ENCODE peak calls at places on chromosome 16, in four cellular contexts. S is GM12878, V is SK-N-SH, Z is HCT116. M is an unnamed sample.
A peak's percentile ranks its signal among the peaks of the same experiment; 100 is the strongest.

GRCh38 chr16:52799149-52799548 is 252.2 kb upstream of the TOX3 start:
- DNase-seq in S (no peak), Z (no peak), V (no peak), M (no peak)

GRCh38 chr16:49884033-49884707 is 28.3 kb upstream of the ZNF423 start:
- DNase-seq in Z (no peak), S (no peak), V (peak; percentile 50), M (peak; percentile 40)

GRCh38 chr16:66484453-66485213 is 57.5 kb downstream of the BEAN1 start:
- DNase-seq in S (no peak), V (no peak), Z (no peak), M (no peak)

GRCh38 chr16:50093607-50094570 is 28.1 kb downstream of the HEATR3 start:
- DNase-seq in S (no peak), Z (no peak), V (no peak), M (no peak)

GRCh38 chr16:16048904-16049582 is 99.6 kb downstream of the ABCC1 start:
- DNase-seq in V (no peak), Z (no peak), S (no peak), M (peak; percentile 15)

GRCh38 chr16:12951392-12951791 is 50.0 kb downstream of the SHISA9 start:
- DNase-seq in Z (no peak), S (no peak), V (no peak), M (no peak)

GRCh38 chr16:1650131-1650530 is 27.9 kb upstream of the JPT2 start:
- DNase-seq in S (no peak), V (no peak), Z (no peak), M (no peak)

GRCh38 chr16:50603206-50604064 is 55.2 kb downstream of the NKD1 start:
- DNase-seq in S (no peak), Z (no peak), V (no peak), M (no peak)

GRCh38 chr16:81445926-81446317 is 1.3 kb downstream of the CMIP start:
- DNase-seq in Z (no peak), V (no peak), S (no peak), M (no peak)

GRCh38 chr16:11470676-11471415 is 115.9 kb downstream of the LITAF start:
- DNase-seq in V (peak; percentile 14), S (no peak), Z (no peak), M (no peak)

GRCh38 chr16:280991-281659 is 734 bp downstream of the ARHGDIG start:
- DNase-seq in Z (no peak), S (no peak), V (no peak), M (no peak)

GRCh38 chr16:3188925-3189825 is 1.2 kb downstream of the OR1F1 start:
- DNase-seq in V (peak; percentile 76), S (no peak), Z (no peak), M (no peak)

GRCh38 chr16:28003021-28003865 is 60.3 kb downstream of the GSG1L start:
- DNase-seq in Z (no peak), S (no peak), V (no peak), M (no peak)

GRCh38 chr16:8712589-8713361 is 38.4 kb downstream of the ABAT start:
- DNase-seq in Z (no peak), S (no peak), V (peak; percentile 86), M (no peak)

GRCh38 chr16:8696880-8697279 is 22.5 kb downstream of the ABAT start:
- DNase-seq in Z (no peak), S (no peak), V (no peak), M (no peak)

GRCh38 chr16:85637808-85638186 is 24.7 kb downstream of the GSE1 start:
- DNase-seq in V (no peak), S (no peak), Z (no peak), M (no peak)

GRCh38 chr16:2726923-2727322 is 6.9 kb upstream of the PRSS27 start:
- DNase-seq in S (no peak), Z (no peak), V (no peak), M (no peak)

GRCh38 chr16:19809121-19809635 is 75.5 kb downstream of the GPRC5B start:
- DNase-seq in Z (no peak), S (no peak), V (no peak), M (no peak)

GRCh38 chr16:87740441-87740840 is 25.3 kb downstream of the KLHDC4 start:
- DNase-seq in Z (no peak), S (no peak), V (no peak), M (no peak)

GRCh38 chr16:77679901-77680300 is 42.4 kb upstream of the NUDT7 start:
- DNase-seq in Z (peak; percentile 8), V (no peak), S (no peak), M (no peak)

GRCh38 chr16:2385441-2385840 is 43.8 kb upstream of the CCNF start:
- DNase-seq in Z (no peak), V (no peak), S (no peak), M (peak; percentile 18)

GRCh38 chr16:1613728-1614225 is 1.6 kb downstream of the CRAMP1 start:
- DNase-seq in S (no peak), V (no peak), Z (no peak), M (peak; percentile 37)

GRCh38 chr16:85432606-85433005 is 180.5 kb upstream of the GSE1 start:
- DNase-seq in Z (no peak), V (no peak), S (no peak), M (no peak)

GRCh38 chr16:19393226-19394074 is 24.2 kb upstream of the TMC5 start:
- DNase-seq in S (no peak), Z (peak; percentile 89), V (no peak), M (no peak)

GRCh38 chr16:46857261-46857962 is 26.4 kb upstream of the C16orf87 start:
- DNase-seq in V (peak; percentile 63), S (no peak), Z (peak; percentile 26), M (no peak)
- TF ChIP-seq JUND in V (no peak), S (no peak), Z (no peak), M (no peak)

DNA sequence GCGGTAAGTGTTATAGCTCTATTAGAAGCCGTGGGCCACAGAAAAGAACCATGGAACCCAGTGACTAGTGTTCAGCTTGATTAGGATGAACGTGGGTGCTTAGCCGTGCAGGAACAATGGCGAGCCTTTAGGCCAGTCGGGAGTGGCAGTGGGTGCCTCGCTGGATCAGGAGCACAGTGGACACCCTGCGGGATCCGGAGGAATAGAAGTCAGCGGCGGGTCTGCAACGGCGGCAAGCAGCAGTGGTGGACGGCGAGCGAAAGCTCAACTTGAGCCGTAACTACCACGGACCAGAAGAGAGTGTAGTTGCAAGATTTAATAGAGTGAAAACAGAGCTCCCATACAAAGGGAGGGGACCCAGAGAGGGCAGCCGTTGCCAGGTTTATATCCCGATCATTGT is 37.3 kb upstream of the CDH15 start:
- DNase-seq in V (no peak), S (no peak), Z (no peak), M (no peak)
- TF ChIP-seq JUND in V (no peak), S (no peak), Z (no peak), M (no peak)

DNA sequence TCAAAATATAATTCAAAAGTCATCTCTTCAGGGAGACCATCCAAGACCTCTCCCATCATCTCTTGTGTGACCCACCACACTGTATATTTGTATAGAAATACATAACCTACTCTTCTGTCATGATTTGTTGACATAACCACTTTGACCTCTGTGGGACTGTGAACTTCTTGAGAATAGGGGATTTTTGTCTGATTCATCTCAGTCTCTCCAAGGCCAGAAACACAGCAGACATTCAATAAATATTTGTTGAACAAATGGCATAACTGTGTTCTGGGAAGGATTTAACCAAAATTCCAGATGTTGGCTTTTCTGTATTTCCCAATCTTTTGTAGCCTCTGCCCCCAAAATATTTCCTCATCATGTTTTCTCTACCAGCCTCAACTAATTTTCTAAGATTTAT is 169.7 kb downstream of the CDH11 start:
- DNase-seq in S (no peak), V (no peak), Z (no peak), M (no peak)
- TF ChIP-seq JUND in S (no peak), V (no peak), Z (no peak), M (no peak)

GRCh38 chr16:71811261-71811803 is 2.7 kb upstream of the AP1G1 start:
- DNase-seq in Z (no peak), V (no peak), S (no peak), M (peak; percentile 59)

GRCh38 chr16:71803305-71803690 is 5.3 kb downstream of the AP1G1 start:
- DNase-seq in S (no peak), V (no peak), Z (no peak), M (no peak)

GRCh38 chr16:71808593-71809449 is at the start of gene AP1G1:
- DNase-seq in S (peak; percentile 96), V (peak; percentile 96), Z (peak; percentile 99), M (peak; percentile 92)

DNA sequence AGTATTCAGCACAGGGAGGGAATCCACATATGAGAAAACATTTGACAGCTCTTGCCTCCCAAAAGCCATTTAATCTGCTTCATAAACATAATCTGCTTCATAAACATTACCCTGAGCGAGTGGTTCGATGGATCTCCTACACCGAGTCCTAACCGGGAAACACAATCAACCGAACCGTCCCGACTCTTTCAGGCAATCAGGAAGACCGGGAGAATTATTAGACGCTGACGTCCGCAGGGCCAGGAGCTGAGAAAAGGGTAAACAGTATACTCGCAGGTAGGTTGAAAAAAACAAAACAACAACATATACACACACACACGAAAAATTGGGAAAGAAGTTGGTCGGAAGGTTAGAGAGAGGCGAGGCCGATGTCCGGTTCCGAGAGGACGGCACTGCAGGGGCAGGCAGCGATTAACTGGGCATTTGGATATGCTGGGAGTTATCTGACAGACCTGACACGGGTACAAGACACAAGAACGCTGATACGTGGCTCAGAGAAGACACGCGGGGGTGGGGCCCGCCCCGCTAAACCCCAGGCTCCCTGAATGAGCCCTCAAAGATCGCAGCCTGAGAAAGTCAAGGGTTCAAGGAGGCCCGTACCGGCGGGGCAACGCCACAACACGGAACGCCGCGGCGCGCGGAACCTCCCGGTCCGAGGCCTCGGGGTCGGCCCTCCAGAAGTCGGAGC is 585 bp downstream of the AP1G1 start:
- DNase-seq in V (no peak), S (no peak), Z (no peak), M (no peak)
- TF ChIP-seq JUND in V (no peak), S (no peak), Z (no peak), M (no peak)

DNA sequence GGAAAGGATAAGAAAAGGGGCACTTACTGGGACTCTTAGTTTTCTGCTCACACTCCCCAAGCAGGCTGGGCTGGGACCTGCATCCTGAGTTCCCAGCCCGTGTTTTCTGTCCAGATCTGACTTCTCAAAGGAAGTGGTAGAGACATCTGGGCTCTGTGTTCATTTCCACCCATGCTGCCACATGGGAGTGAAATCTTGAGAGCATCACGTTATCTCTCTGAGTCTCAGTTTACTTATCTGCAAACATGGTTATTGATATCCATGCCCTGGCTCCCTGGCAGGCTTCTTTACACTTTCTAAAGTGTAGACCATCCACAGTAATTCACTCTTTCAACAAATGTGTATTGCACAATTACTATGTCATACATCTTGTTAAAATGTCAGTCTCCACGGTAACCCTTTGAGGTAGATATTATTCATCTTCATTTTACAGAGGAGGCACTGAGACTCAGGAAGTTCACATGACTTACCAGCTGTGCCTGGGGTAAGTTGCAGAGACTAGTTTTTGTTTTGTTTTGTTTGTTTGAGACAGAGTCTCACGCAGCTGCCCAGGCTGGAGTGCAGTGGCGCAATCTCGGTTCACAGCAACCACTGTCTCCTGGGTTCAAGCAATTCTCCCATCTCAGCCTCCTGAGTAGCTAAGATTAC is 3.4 kb downstream of the ZNF688 start:
- DNase-seq in S (peak; percentile 66), Z (no peak), V (no peak), M (no peak)
- TF ChIP-seq JUND in S (no peak), Z (no peak), V (no peak), M (no peak)

DNA sequence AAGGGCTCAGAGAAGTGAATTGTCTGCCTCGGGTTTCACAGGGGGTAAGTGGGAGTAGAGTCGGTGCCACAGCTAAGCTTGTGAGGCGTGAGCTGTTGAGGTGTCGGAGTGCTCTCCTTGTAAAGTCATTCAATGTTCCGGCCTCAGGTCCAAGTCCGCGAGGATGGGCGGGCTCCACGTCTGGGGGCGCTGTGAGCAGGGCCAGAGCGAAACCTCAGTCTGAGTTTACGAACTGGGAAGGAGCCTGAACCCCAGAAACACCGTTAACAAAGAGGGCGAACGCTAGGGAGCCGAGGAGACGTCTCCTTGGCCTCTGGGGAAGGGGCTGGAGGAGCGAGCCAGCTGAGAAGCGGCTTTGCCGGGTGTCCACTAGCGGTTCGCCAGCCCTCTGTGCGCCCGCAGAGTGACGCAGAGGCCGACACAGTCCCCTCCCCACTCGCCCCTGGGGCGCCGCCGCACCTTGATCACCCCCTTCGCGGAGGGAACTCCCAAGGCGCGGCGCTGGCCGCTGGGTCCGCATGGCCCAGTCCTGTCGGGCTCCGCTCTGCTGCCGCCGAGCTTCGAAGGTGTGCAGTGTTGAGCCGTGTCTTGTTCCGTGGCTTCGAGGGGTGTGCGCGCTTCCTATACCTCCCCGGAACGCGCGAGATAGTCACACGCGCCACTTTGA is 4.9 kb downstream of the IRX3 start:
- DNase-seq in V (no peak), S (no peak), Z (no peak), M (no peak)
- TF ChIP-seq JUND in V (no peak), S (no peak), Z (no peak), M (no peak)

M was measured in T47D.